ENCODE peak calls at places on chromosome 12, in four cellular contexts. S, K, L and M are unnamed samples.

GRCh38 chr12:118213452-118213851 is 77.5 kb downstream of the PEBP1 start:
- DNase-seq in S (no peak), K (no peak), L (no peak), M (no peak)

GRCh38 chr12:49026678-49027480 is 8.3 kb upstream of the PRKAG1 start:
- DNase-seq in S (no peak), K (no peak), L (no peak), M (no peak)

GRCh38 chr12:81296556-81297305 is 218.9 kb downstream of the ACSS3 start:
- DNase-seq in S (no peak), K (no peak), L (no peak), M (no peak)

GRCh38 chr12:57475271-57476161 is 4.2 kb downstream of the ARHGAP9 start:
- DNase-seq in S (no peak), K (no peak), L (no peak), M (no peak)

GRCh38 chr12:47990351-47991105 is 13.7 kb downstream of the COL2A1 start:
- DNase-seq in S (no peak), K (no peak), L (peak; percentile 71), M (no peak)

GRCh38 chr12:9049520-9050133 is 60.3 kb downstream of the KLRG1 start:
- DNase-seq in S (peak; percentile 68), K (no peak), L (no peak), M (peak; percentile 23)

GRCh38 chr12:45122776-45123380 is 72.0 kb upstream of the DBX2 start:
- DNase-seq in S (peak; percentile 70), K (no peak), L (no peak), M (peak; percentile 25)

GRCh38 chr12:54394281-54394719 is 9.8 kb upstream of the ZNF385A start:
- DNase-seq in S (peak; percentile 81), K (peak; percentile 56), L (no peak), M (peak; percentile 59)

GRCh38 chr12:16076553-16076952 is 165.4 kb downstream of the DERA start:
- DNase-seq in S (peak; percentile 82), K (no peak), L (peak; percentile 10), M (peak; percentile 58)

GRCh38 chr12:48925218-48925871 is at the start of gene FKBP11:
- DNase-seq in S (peak; percentile 38), K (peak; percentile 71), L (peak; percentile 64), M (peak; percentile 57)

GRCh38 chr12:124273630-124274029 is 21.3 kb upstream of the RFLNA start:
- DNase-seq in S (peak; percentile 68), K (no peak), L (peak; percentile 53), M (peak; percentile 22)

GRCh38 chr12:60539592-60539991 is 943.8 kb downstream of the SLC16A7 start:
- DNase-seq in S (no peak), K (no peak), L (no peak), M (no peak)

GRCh38 chr12:41521872-41522379 is 333.8 kb downstream of the PDZRN4 start:
- DNase-seq in S (no peak), K (no peak), L (peak; percentile 5), M (peak; percentile 57)

GRCh38 chr12:131620946-131621681 is 89.8 kb upstream of the SFSWAP start:
- DNase-seq in S (peak; percentile 16), K (no peak), L (no peak), M (peak; percentile 42)

GRCh38 chr12:4268549-4269181 is 4.9 kb upstream of the CCND2 start:
- DNase-seq in S (no peak), K (no peak), L (no peak), M (no peak)

GRCh38 chr12:34401659-34402227 is 379.4 kb downstream of the ALG10 start:
- DNase-seq in S (no peak), K (peak; percentile 15), L (no peak), M (no peak)

GRCh38 chr12:51721281-51721940 is 127.1 kb downstream of the FIGNL2 start:
- DNase-seq in S (no peak), K (no peak), L (no peak), M (no peak)

GRCh38 chr12:5548152-5548933 is 116.4 kb downstream of the NTF3 start:
- DNase-seq in S (no peak), K (no peak), L (no peak), M (no peak)

GRCh38 chr12:96501139-96501741 is 11.9 kb downstream of the CFAP54 start:
- DNase-seq in S (peak; percentile 61), K (peak; percentile 46), L (no peak), M (peak; percentile 78)

GRCh38 chr12:96431067-96431466 is 30.8 kb upstream of the CDK17 start:
- DNase-seq in S (peak; percentile 78), K (no peak), L (no peak), M (no peak)

GRCh38 chr12:1842183-1842904 is 22.0 kb downstream of the LRTM2 start:
- DNase-seq in S (no peak), K (no peak), L (no peak), M (no peak)

GRCh38 chr12:96194901-96195844 is 998 bp downstream of the ELK3 start:
- DNase-seq in S (peak; percentile 69), K (peak; percentile 54), L (peak; percentile 88), M (peak; percentile 91)

GRCh38 chr12:8664228-8664963 is 1.8 kb upstream of the MFAP5 start:
- DNase-seq in S (no peak), K (no peak), L (no peak), M (no peak)